ENCODE peak calls at places on chromosomes 13 and 19, in six cellular contexts. O, V, Q, L, R and H are unnamed samples.

GRCh38 chr13:66656050-66656449 is 574.1 kb downstream of the PCDH9 start:
- DNase-seq in R (no peak), O (no peak), L (no peak), Q (no peak), V (no peak), H (no peak)

GRCh38 chr13:85313761-85314503 is 485.3 kb downstream of the SLITRK6 start:
- DNase-seq in O (no peak), V (peak), L (peak), Q (no peak), R (no peak), H (peak)

GRCh38 chr13:19959831-19960672 is 1.5 kb downstream of the ZMYM2 start:
- DNase-seq in L (peak), R (peak), V (peak), Q (peak), O (peak), H (peak)

GRCh38 chr13:29847501-29847983 is 2.9 kb downstream of the UBL3 start:
- DNase-seq in R (no peak), O (no peak), Q (peak), L (no peak), V (peak), H (no peak)

GRCh38 chr13:51645154-51645650 is 60.9 kb downstream of the WDFY2 start:
- DNase-seq in Q (no peak), O (no peak), R (no peak), L (peak), V (peak), H (no peak)

GRCh38 chr19:4375620-4376228 is 24.6 kb downstream of the SH3GL1 start:
- DNase-seq in L (no peak), V (peak), O (no peak), R (no peak), Q (peak), H (peak)

GRCh38 chr13:35285677-35286076 is 190.8 kb downstream of the MAB21L1 start:
- DNase-seq in O (no peak), V (no peak), R (no peak), Q (no peak), L (no peak), H (no peak)

GRCh38 chr19:43651758-43652545 is 12.3 kb upstream of the CADM4 start:
- DNase-seq in Q (peak), V (peak), O (peak), R (peak), L (peak), H (peak)

GRCh38 chr13:108957369-108958012 is 328.1 kb downstream of the MYO16 start:
- DNase-seq in Q (peak), V (peak), L (peak), R (no peak), O (no peak), H (no peak)

GRCh38 chr13:97211986-97212385 is 10.1 kb upstream of the MBNL2 start:
- DNase-seq in V (no peak), L (no peak), O (no peak), R (no peak), Q (no peak), H (no peak)

GRCh38 chr13:99884913-99885312 is 86.7 kb downstream of the ZIC5 start:
- DNase-seq in L (no peak), Q (no peak), V (no peak), O (no peak), R (no peak), H (no peak)

GRCh38 chr19:32924200-32924599 is 47.6 kb downstream of the CEP89 start:
- DNase-seq in L (no peak), R (no peak), O (no peak), V (peak), Q (no peak), H (no peak)

GRCh38 chr13:52707375-52707774 is 32.2 kb downstream of the CNMD start:
- DNase-seq in V (no peak), R (no peak), O (peak), L (no peak), Q (no peak), H (no peak)

GRCh38 chr19:18063463-18063862 is 23.3 kb downstream of the IL12RB1 start:
- DNase-seq in R (no peak), L (no peak), Q (no peak), O (no peak), V (no peak), H (peak)

GRCh38 chr19:49851456-49852259 is 699 bp downstream of the PTOV1 start:
- DNase-seq in O (peak), R (no peak), V (no peak), Q (peak), L (no peak), H (peak)

GRCh38 chr19:41882568-41883462 is at the start of gene ARHGEF1:
- DNase-seq in L (no peak), O (peak), R (no peak), V (peak), Q (peak), H (peak)

GRCh38 chr19:13784731-13785452 is 10.4 kb upstream of the ZSWIM4 start:
- DNase-seq in Q (peak), R (peak), O (peak), L (no peak), V (peak), H (peak)

DNA sequence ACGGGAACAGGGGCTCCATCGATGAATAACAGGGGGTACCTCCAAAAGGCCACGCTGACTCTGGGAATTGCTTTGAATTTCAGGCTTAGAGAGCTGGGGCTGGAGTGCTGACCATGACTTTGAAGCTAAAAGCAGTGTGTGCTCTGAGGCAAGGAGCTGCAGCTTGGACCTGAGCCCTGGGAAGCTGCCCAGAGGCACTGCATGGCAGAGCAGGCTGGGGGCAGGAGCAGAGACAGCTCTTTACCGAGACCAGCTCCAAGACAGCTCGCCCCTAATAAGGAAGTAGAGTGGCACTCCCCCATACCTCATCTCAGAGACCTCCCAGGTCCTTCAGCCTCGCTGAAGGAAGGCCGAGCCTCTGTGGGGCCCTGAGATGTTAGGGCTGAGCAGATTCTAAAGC is 200.2 kb downstream of the COL4A1 start:
- DNase-seq in Q (peak), R (peak), O (no peak), L (no peak), V (peak), H (no peak)
- TF ChIP-seq CTCF in Q (no peak), R (no peak), O (no peak), L (no peak), V (no peak), H (no peak)

DNA sequence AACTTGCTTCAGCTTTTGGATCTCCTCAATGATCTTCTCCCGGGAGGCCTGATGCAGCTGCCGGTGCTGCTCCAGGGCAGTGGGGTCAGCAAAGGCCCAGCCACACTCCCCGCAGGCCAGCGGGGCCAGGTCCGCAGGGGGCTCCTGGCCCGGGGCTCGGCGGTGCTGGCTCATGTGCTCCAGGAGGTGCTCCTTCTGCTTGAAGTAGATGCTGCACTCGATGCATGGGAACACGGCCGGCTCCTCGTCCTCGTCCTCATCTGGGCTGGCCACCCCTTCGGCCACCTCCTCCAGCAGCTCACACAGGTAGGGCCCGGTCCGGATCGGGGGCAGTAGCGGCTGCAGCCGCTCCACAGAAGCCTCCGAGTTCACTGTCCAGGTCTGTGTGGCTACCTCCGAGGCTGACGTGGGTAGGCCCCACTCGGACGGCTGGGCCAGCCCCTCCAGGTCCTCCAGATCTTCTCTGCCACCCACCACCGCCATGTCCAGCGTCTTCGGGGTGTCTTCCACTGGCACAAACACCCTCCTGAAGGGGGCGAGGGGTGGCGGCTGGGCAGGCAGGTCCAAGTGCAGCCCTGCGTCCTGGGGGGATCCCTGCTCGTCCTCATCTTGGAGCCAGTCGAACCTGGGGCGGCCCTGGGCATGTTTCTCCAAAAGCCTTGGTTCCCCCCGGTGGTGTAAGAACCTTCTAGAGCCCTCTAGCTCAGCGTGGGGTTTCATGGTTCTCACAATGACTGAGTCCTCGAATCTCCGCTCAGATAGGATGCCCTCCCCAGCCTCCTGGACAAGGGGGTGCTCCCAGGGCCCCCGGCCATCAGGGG is 9.7 kb downstream of the WIZ start:
- DNase-seq in V (no peak), Q (no peak), L (no peak), O (no peak), R (no peak), H (no peak)
- TF ChIP-seq CTCF in V (no peak), Q (no peak), L (no peak), O (no peak), R (no peak), H (no peak)

GRCh38 chr19:8116437-8117293 is 32.7 kb downstream of the FBN3 start:
- DNase-seq in L (no peak), O (no peak), V (no peak), Q (no peak), R (no peak), H (no peak)
- TF ChIP-seq CTCF in L (no peak), O (no peak), V (no peak), Q (no peak), R (no peak), H (no peak)

GRCh38 chr13:32791545-32792172 is 205.4 kb downstream of the PDS5B start:
- DNase-seq in O (no peak), L (no peak), R (no peak), V (peak), Q (no peak), H (no peak)

DNA sequence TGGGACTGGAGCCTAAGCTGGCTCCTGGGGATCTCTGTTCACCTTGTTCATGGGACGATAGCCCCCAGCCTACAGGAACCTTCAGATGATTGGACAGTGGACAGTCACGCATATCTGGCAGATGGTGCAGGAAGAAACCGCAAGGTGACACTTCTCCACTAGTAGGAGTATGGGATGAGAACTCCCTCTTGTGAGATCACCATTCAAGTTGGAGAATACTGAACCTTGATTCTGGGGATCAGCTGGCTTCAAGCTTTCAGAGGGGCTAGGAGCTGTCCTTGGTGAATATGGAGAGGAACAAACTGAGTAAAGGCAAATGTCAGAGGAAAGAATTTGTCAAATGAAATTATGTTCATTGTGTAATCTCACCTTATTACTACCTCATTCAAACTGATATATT is 204.5 kb downstream of the PDS5B start:
- DNase-seq in O (no peak), V (no peak), L (no peak), R (no peak), Q (no peak), H (peak)
- TF ChIP-seq CTCF in O (no peak), V (no peak), L (no peak), R (no peak), Q (no peak), H (peak)

GRCh38 chr13:89363144-89363543 is 1692.0 kb downstream of the SLITRK5 start:
- DNase-seq in Q (no peak), V (no peak), R (no peak), L (no peak), O (no peak), H (peak)

DNA sequence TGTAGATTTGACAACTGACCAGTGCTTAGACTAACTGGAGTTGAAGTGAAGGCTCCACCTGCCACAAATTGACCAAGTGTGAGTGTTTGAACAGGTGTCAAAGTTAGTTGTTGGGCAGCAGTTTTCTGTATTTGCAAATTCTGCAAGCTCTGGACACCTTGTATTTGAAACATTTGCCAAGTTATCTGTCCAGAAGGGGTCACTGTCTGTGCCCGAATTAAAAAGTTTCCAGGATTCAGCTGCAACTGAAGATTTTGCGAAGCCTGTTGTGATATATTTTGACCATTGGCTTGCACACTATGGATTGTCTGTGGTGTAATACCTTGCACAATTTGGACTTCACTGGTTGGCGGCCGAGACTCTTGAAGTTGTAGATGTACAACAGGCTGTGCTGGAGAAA is 1690.7 kb downstream of the SLITRK5 start:
- DNase-seq in V (no peak), L (no peak), O (no peak), R (no peak), Q (no peak), H (no peak)
- TF ChIP-seq CTCF in V (peak), L (no peak), O (no peak), R (no peak), Q (no peak), H (peak)